ENCODE peak calls at places on chromosome 20, in five cellular contexts. D, H, R, K and Y are unnamed samples.

GRCh38 chr20:53427951-53428350 is 165.7 kb downstream of the ZNF217 start:
- DNase-seq in H (no peak), R (no peak), D (no peak), K (no peak), Y (no peak)

GRCh38 chr20:49482621-49483017 is at the start of gene KCNB1:
- DNase-seq in K (peak), R (peak), H (peak), D (peak), Y (peak)

GRCh38 chr20:62133051-62133845 is 9.9 kb downstream of the PSMA7 start:
- DNase-seq in H (no peak), D (no peak), K (no peak), R (no peak), Y (no peak)

GRCh38 chr20:21496452-21496851 is 17.4 kb downstream of the NKX2-2 start:
- DNase-seq in D (no peak), R (no peak), K (no peak), H (no peak), Y (no peak)

GRCh38 chr20:7346562-7346961 is 579.1 kb downstream of the BMP2 start:
- DNase-seq in D (no peak), R (no peak), K (no peak), H (no peak), Y (no peak)

GRCh38 chr20:45115829-45116228 is 855 bp upstream of the WFDC5 start:
- DNase-seq in R (no peak), D (no peak), H (no peak), K (no peak), Y (no peak)

GRCh38 chr20:32354592-32355416 is 3.3 kb upstream of the ASXL1 start:
- DNase-seq in H (no peak), R (peak), K (no peak), D (no peak), Y (peak)

GRCh38 chr20:62580733-62581132 is 61.6 kb upstream of the SLCO4A1 start:
- DNase-seq in D (no peak), H (no peak), K (no peak), R (no peak), Y (no peak)

GRCh38 chr20:18176318-18176785 is 38.7 kb downstream of the KAT14 start:
- DNase-seq in K (no peak), H (no peak), R (no peak), D (no peak), Y (no peak)